ENCODE peak calls at places on chromosome 21, in eight cellular contexts. Q is stimulated activated CD8-positive, alpha-beta memory T cell treated with anti-CD3 and anti-CD28 coated beads, Interleukin-7, amount 100 ng/mL, for 24 hours; A is activated naive CD4-positive, alpha-beta T cell treated with anti-CD3 and anti-CD28 coated beads, Interleukin-2, amount 50 U/mL, for 16 hours; Z is keratinocyte; I is hypothalamus; H is Daoy; B is activated CD8-positive, alpha-beta memory T cell treated with anti-CD3 and anti-CD28 coated beads for 24 hours; M is AG08396. L is an unnamed sample.

GRCh38 chr21:43916691-43917514 is 51.9 kb downstream of the AGPAT3 start:
- DNase-seq in H (no peak), B (peak; percentile 81), A (peak; percentile 67), I (no peak), Q (peak; percentile 37), Z (no peak), M (peak; percentile 63), L (no peak)

GRCh38 chr21:18002393-18002792 is 183.2 kb upstream of the C21orf91 start:
- DNase-seq in A (no peak), I (no peak), H (no peak), Z (no peak), Q (no peak), B (no peak), M (no peak), L (no peak)

GRCh38 chr21:28899744-28900143 is 92.9 kb downstream of the LTN1 start:
- DNase-seq in B (no peak), M (no peak), Z (no peak), I (no peak), Q (no peak), A (no peak), H (no peak), L (no peak)

GRCh38 chr21:45970674-45971486 is 10.7 kb upstream of the COL6A1 start:
- DNase-seq in H (peak; percentile 80), A (peak; percentile 61), I (peak; percentile 50), B (peak; percentile 88), M (peak; percentile 83), Z (no peak), Q (peak; percentile 33), L (no peak)

GRCh38 chr21:41817228-41817627 is 50.4 kb upstream of the RIPK4 start:
- DNase-seq in Z (peak; percentile 46), M (peak; percentile 92), H (peak; percentile 88), I (peak; percentile 33), Q (no peak), A (peak; percentile 37), B (no peak), L (peak; percentile 15)

GRCh38 chr21:43375827-43376795 is 50.8 kb downstream of the SIK1 start:
- DNase-seq in A (no peak), B (no peak), Z (no peak), Q (no peak), I (no peak), M (no peak), H (no peak), L (no peak)

GRCh38 chr21:46060596-46061061 is 37.3 kb upstream of the COL6A2 start:
- DNase-seq in M (peak; percentile 90), Q (no peak), A (no peak), B (peak; percentile 75), H (peak; percentile 99), I (no peak), Z (no peak), L (no peak)

GRCh38 chr21:38631171-38631570 is 132.9 kb upstream of the ERG start:
- DNase-seq in B (no peak), M (no peak), Z (no peak), Q (no peak), H (peak; percentile 47), I (no peak), A (no peak), L (no peak)

GRCh38 chr21:26437326-26438009 is 135.6 kb downstream of the CYYR1 start:
- DNase-seq in B (no peak), M (no peak), I (no peak), Z (no peak), H (no peak), Q (no peak), A (no peak), L (no peak)

GRCh38 chr21:36767096-36767495 is 68.2 kb downstream of the SIM2 start:
- DNase-seq in A (no peak), Z (no peak), M (no peak), I (no peak), Q (no peak), B (no peak), H (no peak), L (no peak)

GRCh38 chr21:16213518-16213917 is 483.7 kb downstream of the USP25 start:
- DNase-seq in B (no peak), Z (no peak), A (no peak), Q (no peak), H (no peak), I (no peak), M (no peak), L (no peak)

GRCh38 chr21:27412530-27412929 is 445.6 kb upstream of the ADAMTS5 start:
- DNase-seq in H (no peak), Q (no peak), Z (no peak), A (no peak), I (no peak), B (no peak), M (no peak), L (no peak)

GRCh38 chr21:26167593-26167992 is 3.0 kb downstream of the APP start:
- DNase-seq in A (no peak), I (no peak), Q (no peak), B (no peak), M (no peak), Z (no peak), H (no peak), L (no peak)

GRCh38 chr21:45471229-45472052 is 66.5 kb downstream of the COL18A1 start:
- DNase-seq in A (no peak), I (no peak), B (no peak), Q (no peak), M (peak; percentile 86), H (peak; percentile 75), Z (peak; percentile 42), L (no peak)

GRCh38 chr21:42746593-42747266 is 93.3 kb downstream of the PDE9A start:
- DNase-seq in M (no peak), Q (no peak), A (peak; percentile 39), I (peak; percentile 34), Z (no peak), H (no peak), B (peak; percentile 79), L (no peak)